ENCODE peak calls at places on chromosomes 12 and 14, in four cellular contexts. M, Z, S and R are unnamed samples.

GRCh38 chr12:78885466-78885865 is 20.9 kb downstream of the SYT1 start:
- DNase-seq in M (no peak), Z (no peak), S (no peak), R (no peak)

GRCh38 chr12:124679533-124680371 is 112.3 kb upstream of the NCOR2 start:
- DNase-seq in M (peak; percentile 32), Z (peak; percentile 67), S (peak; percentile 75), R (no peak)

GRCh38 chr14:102238131-102238530 is 66.8 kb downstream of the MOK start:
- DNase-seq in M (no peak), Z (no peak), S (no peak), R (no peak)

GRCh38 chr12:13093191-13093849 is 10.1 kb downstream of the GSG1 start:
- DNase-seq in M (peak; percentile 74), Z (no peak), S (no peak), R (no peak)

GRCh38 chr14:61342486-61342885 is 21.1 kb downstream of the PRKCH start:
- DNase-seq in M (no peak), Z (no peak), S (no peak), R (no peak)

GRCh38 chr12:27866382-27867101 is 86.5 kb upstream of the MANSC4 start:
- DNase-seq in M (peak; percentile 85), Z (no peak), S (no peak), R (no peak)

GRCh38 chr14:55446127-55446736 is 5.8 kb upstream of the TBPL2 start:
- DNase-seq in M (peak; percentile 93), Z (no peak), S (peak; percentile 40), R (peak; percentile 52)

GRCh38 chr14:56650075-56650474 is 70.5 kb downstream of the TMEM260 start:
- DNase-seq in M (no peak), Z (no peak), S (no peak), R (no peak)

GRCh38 chr12:113097716-113098427 is 37.7 kb downstream of the RASAL1 start:
- DNase-seq in M (peak; percentile 15), Z (peak; percentile 60), S (peak; percentile 51), R (peak; percentile 82)

GRCh38 chr12:116133609-116134214 is 143.8 kb downstream of the MED13L start:
- DNase-seq in M (no peak), Z (no peak), S (no peak), R (no peak)
- H3K27ac ChIP-seq in M (no peak overlapping the region), Z (no peak overlapping the region), S (no peak overlapping the region), R (no peak overlapping the region)

GRCh38 chr12:54239568-54239967 is 40.4 kb downstream of the CBX5 start:
- DNase-seq in M (no peak), Z (no peak), S (no peak), R (no peak)
- H3K27ac ChIP-seq in M (no peak overlapping the region), Z (no peak overlapping the region), S (no peak overlapping the region), R (no peak overlapping the region)

DNA sequence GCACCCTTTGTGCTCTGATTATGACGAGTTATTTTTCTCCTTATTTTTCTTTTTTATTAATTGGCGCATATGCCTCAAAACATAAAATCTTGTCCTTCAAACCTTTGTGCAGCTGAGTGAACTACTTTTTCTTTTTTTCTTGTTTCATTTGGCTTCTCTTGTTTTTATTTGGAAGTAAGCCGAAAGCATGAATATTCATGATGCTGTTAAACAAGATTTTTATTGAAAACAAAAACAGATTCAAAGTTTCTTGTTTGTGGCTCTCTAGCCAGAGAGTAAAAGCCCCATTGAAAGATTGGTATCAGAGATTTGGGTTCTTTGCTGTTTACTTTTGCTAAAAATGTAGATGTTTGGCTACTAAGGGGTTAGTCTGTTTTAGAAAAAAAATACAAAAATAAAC is 183.8 kb downstream of the TMEM132C start:
- DNase-seq in M (no peak), Z (no peak), S (no peak), R (no peak)
- H3K27ac ChIP-seq in M (no peak overlapping the region), Z (no peak overlapping the region), S (no peak overlapping the region), R (peak overlapping the region; percentile 80)

GRCh38 chr14:91829511-91829910 is 37.8 kb downstream of the TC2N start:
- DNase-seq in M (no peak), Z (no peak), S (no peak), R (no peak)
- H3K27ac ChIP-seq in M (no peak overlapping the region), Z (no peak overlapping the region), S (no peak overlapping the region), R (no peak overlapping the region)

GRCh38 chr14:89736866-89737265 is 217.7 kb downstream of the EFCAB11 start:
- DNase-seq in M (no peak), Z (no peak), S (no peak), R (no peak)

GRCh38 chr14:89730692-89731091 is 223.8 kb downstream of the EFCAB11 start:
- DNase-seq in M (no peak), Z (no peak), S (no peak), R (no peak)

GRCh38 chr14:89728964-89729363 is 225.6 kb downstream of the EFCAB11 start:
- DNase-seq in M (no peak), Z (no peak), S (no peak), R (no peak)

DNA sequence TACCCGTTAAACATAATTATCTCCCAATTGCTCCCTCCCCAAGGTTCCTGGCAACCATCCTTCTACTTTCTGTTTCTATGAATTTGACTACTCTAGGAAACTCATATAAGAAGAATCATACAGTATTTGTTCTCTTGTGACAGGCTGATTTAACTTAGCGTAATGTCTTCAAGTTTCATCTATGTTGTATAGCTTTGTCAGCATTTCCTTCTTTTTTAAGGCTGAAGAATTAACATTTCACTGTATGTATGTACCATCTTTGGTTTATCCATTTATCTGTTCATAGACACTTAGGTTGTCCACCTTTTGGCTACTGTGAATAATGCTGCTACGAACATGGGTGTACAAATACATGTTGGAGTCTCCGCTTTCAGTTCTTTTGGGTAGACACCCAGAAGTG is 223.0 kb downstream of the EFCAB11 start:
- DNase-seq in M (no peak), Z (no peak), S (no peak), R (no peak)
- H3K27ac ChIP-seq in M (no peak overlapping the region), Z (no peak overlapping the region), S (no peak overlapping the region), R (no peak overlapping the region)